ENCODE peak calls at places on chromosomes 12 and 14, in four cellular contexts. One of them, this sample, is unnamed.

GRCh38 chr12:122459211-122459610 is 36.7 kb upstream of the CLIP1 start:
- DNase-seq in amygdala: no peak
- DNase-seq in CD4-positive, alpha-beta T cell: no peak
- DNase-seq in NCI-H1105 treated with DMSO at 0.1 percent for 48 hours: no peak
- DNase-seq in this sample: peak; percentile 69

GRCh38 chr14:87999282-87999681 is 5.7 kb upstream of the GPR65 start:
- DNase-seq in amygdala: no peak
- DNase-seq in CD4-positive, alpha-beta T cell: no peak
- DNase-seq in NCI-H1105 treated with DMSO at 0.1 percent for 48 hours: no peak
- DNase-seq in this sample: no peak

GRCh38 chr12:42716521-42716920 is 127.0 kb upstream of the PRICKLE1 start:
- DNase-seq in CD4-positive, alpha-beta T cell: no peak
- DNase-seq in NCI-H1105 treated with DMSO at 0.1 percent for 48 hours: no peak
- DNase-seq in amygdala: no peak
- DNase-seq in this sample: no peak

GRCh38 chr12:31603546-31604009 is 12.6 kb upstream of the DENND5B start:
- DNase-seq in CD4-positive, alpha-beta T cell: no peak
- DNase-seq in NCI-H1105 treated with DMSO at 0.1 percent for 48 hours: no peak
- DNase-seq in amygdala: no peak
- DNase-seq in this sample: no peak

GRCh38 chr12:102427542-102427923 is 52.8 kb downstream of the IGF1 start:
- DNase-seq in CD4-positive, alpha-beta T cell: no peak
- DNase-seq in amygdala: peak; percentile 66
- DNase-seq in NCI-H1105 treated with DMSO at 0.1 percent for 48 hours: no peak
- DNase-seq in this sample: no peak

GRCh38 chr12:126676426-126676825 is 1590.5 kb upstream of the TMEM132C start:
- DNase-seq in amygdala: no peak
- DNase-seq in NCI-H1105 treated with DMSO at 0.1 percent for 48 hours: peak; percentile 84
- DNase-seq in CD4-positive, alpha-beta T cell: no peak
- DNase-seq in this sample: no peak

GRCh38 chr12:82461393-82461792 is 103.1 kb downstream of the METTL25 start:
- DNase-seq in amygdala: no peak
- DNase-seq in NCI-H1105 treated with DMSO at 0.1 percent for 48 hours: no peak
- DNase-seq in CD4-positive, alpha-beta T cell: no peak
- DNase-seq in this sample: no peak

GRCh38 chr14:66511849-66512248 is 3.9 kb downstream of the GPHN start:
- DNase-seq in amygdala: no peak
- DNase-seq in NCI-H1105 treated with DMSO at 0.1 percent for 48 hours: no peak
- DNase-seq in CD4-positive, alpha-beta T cell: no peak
- DNase-seq in this sample: no peak

GRCh38 chr12:113723631-113724030 is 242.5 kb downstream of the RBM19 start:
- DNase-seq in amygdala: no peak
- DNase-seq in NCI-H1105 treated with DMSO at 0.1 percent for 48 hours: no peak
- DNase-seq in CD4-positive, alpha-beta T cell: no peak
- DNase-seq in this sample: no peak

GRCh38 chr12:107404981-107405380 is 280.6 kb upstream of the PWP1 start:
- DNase-seq in CD4-positive, alpha-beta T cell: no peak
- DNase-seq in NCI-H1105 treated with DMSO at 0.1 percent for 48 hours: peak; percentile 63
- DNase-seq in amygdala: no peak
- DNase-seq in this sample: no peak

GRCh38 chr12:118059645-118060275 is 1.2 kb downstream of the WSB2 start:
- DNase-seq in amygdala: no peak
- DNase-seq in CD4-positive, alpha-beta T cell: no peak
- DNase-seq in NCI-H1105 treated with DMSO at 0.1 percent for 48 hours: no peak
- DNase-seq in this sample: no peak

GRCh38 chr12:53221203-53222076 is 10.6 kb downstream of the RARG start:
- DNase-seq in CD4-positive, alpha-beta T cell: no peak
- DNase-seq in amygdala: no peak
- DNase-seq in NCI-H1105 treated with DMSO at 0.1 percent for 48 hours: peak; percentile 21
- DNase-seq in this sample: peak; percentile 84

GRCh38 chr14:74670726-74671125 is 42.2 kb downstream of the AREL1 start:
- DNase-seq in CD4-positive, alpha-beta T cell: no peak
- DNase-seq in NCI-H1105 treated with DMSO at 0.1 percent for 48 hours: no peak
- DNase-seq in amygdala: no peak
- DNase-seq in this sample: no peak

GRCh38 chr12:93266-94005 is 26.9 kb downstream of the IQSEC3 start:
- DNase-seq in NCI-H1105 treated with DMSO at 0.1 percent for 48 hours: no peak
- DNase-seq in CD4-positive, alpha-beta T cell: no peak
- DNase-seq in amygdala: no peak
- DNase-seq in this sample: no peak

GRCh38 chr12:25447046-25447445 is 106.0 kb downstream of the LMNTD1 start:
- DNase-seq in CD4-positive, alpha-beta T cell: no peak
- DNase-seq in amygdala: no peak
- DNase-seq in NCI-H1105 treated with DMSO at 0.1 percent for 48 hours: no peak
- DNase-seq in this sample: no peak

GRCh38 chr14:63210812-63211211 is 6.6 kb downstream of the RHOJ start:
- DNase-seq in amygdala: no peak
- DNase-seq in CD4-positive, alpha-beta T cell: no peak
- DNase-seq in NCI-H1105 treated with DMSO at 0.1 percent for 48 hours: no peak
- DNase-seq in this sample: no peak

GRCh38 chr12:108939594-108939993 is 59.7 kb downstream of the DAO start:
- DNase-seq in amygdala: no peak
- DNase-seq in CD4-positive, alpha-beta T cell: no peak
- DNase-seq in NCI-H1105 treated with DMSO at 0.1 percent for 48 hours: no peak
- DNase-seq in this sample: no peak

GRCh38 chr14:65810326-65810725 is 397.8 kb downstream of the FUT8 start:
- DNase-seq in amygdala: no peak
- DNase-seq in NCI-H1105 treated with DMSO at 0.1 percent for 48 hours: no peak
- DNase-seq in CD4-positive, alpha-beta T cell: no peak
- DNase-seq in this sample: no peak

GRCh38 chr14:45492876-45493275 is 239.9 kb upstream of the MIS18BP1 start:
- DNase-seq in CD4-positive, alpha-beta T cell: no peak
- DNase-seq in NCI-H1105 treated with DMSO at 0.1 percent for 48 hours: no peak
- DNase-seq in amygdala: no peak
- DNase-seq in this sample: no peak

GRCh38 chr12:123055281-123055766 is 74.8 kb downstream of the ARL6IP4 start:
- DNase-seq in NCI-H1105 treated with DMSO at 0.1 percent for 48 hours: no peak
- DNase-seq in amygdala: no peak
- DNase-seq in CD4-positive, alpha-beta T cell: no peak
- DNase-seq in this sample: no peak

GRCh38 chr12:41932470-41932991 is 212.1 kb downstream of the GXYLT1 start:
- DNase-seq in amygdala: peak; percentile 20
- DNase-seq in NCI-H1105 treated with DMSO at 0.1 percent for 48 hours: peak; percentile 100
- DNase-seq in CD4-positive, alpha-beta T cell: no peak
- DNase-seq in this sample: peak; percentile 26

GRCh38 chr14:91061309-91061887 is 957 bp upstream of the RPS6KA5 start:
- DNase-seq in NCI-H1105 treated with DMSO at 0.1 percent for 48 hours: no peak
- DNase-seq in amygdala: no peak
- DNase-seq in CD4-positive, alpha-beta T cell: no peak
- DNase-seq in this sample: no peak

GRCh38 chr14:31921741-31922140 is 155.4 kb upstream of the ARHGAP5 start:
- DNase-seq in CD4-positive, alpha-beta T cell: no peak
- DNase-seq in NCI-H1105 treated with DMSO at 0.1 percent for 48 hours: no peak
- DNase-seq in amygdala: no peak
- DNase-seq in this sample: no peak

GRCh38 chr14:36503771-36504741 is 16.0 kb downstream of the NKX2-1 start:
- DNase-seq in amygdala: no peak
- DNase-seq in CD4-positive, alpha-beta T cell: no peak
- DNase-seq in NCI-H1105 treated with DMSO at 0.1 percent for 48 hours: no peak
- DNase-seq in this sample: no peak

GRCh38 chr12:56188116-56188785 is 1.0 kb downstream of the SMARCC2 start:
- DNase-seq in amygdala: no peak
- DNase-seq in CD4-positive, alpha-beta T cell: no peak
- DNase-seq in NCI-H1105 treated with DMSO at 0.1 percent for 48 hours: no peak
- DNase-seq in this sample: no peak

GRCh38 chr14:65790185-65790815 is 377.8 kb downstream of the FUT8 start:
- DNase-seq in amygdala: no peak
- DNase-seq in NCI-H1105 treated with DMSO at 0.1 percent for 48 hours: no peak
- DNase-seq in CD4-positive, alpha-beta T cell: no peak
- DNase-seq in this sample: no peak

GRCh38 chr12:101480849-101481248 is 5.7 kb downstream of the SPIC start:
- DNase-seq in amygdala: no peak
- DNase-seq in NCI-H1105 treated with DMSO at 0.1 percent for 48 hours: no peak
- DNase-seq in CD4-positive, alpha-beta T cell: no peak
- DNase-seq in this sample: no peak

GRCh38 chr12:130465046-130465445 is 127.4 kb downstream of the PIWIL1 start:
- DNase-seq in NCI-H1105 treated with DMSO at 0.1 percent for 48 hours: no peak
- DNase-seq in CD4-positive, alpha-beta T cell: no peak
- DNase-seq in amygdala: no peak
- DNase-seq in this sample: no peak

GRCh38 chr14:83556746-83557460 is 1973.0 kb upstream of the FLRT2 start:
- DNase-seq in amygdala: no peak
- DNase-seq in NCI-H1105 treated with DMSO at 0.1 percent for 48 hours: no peak
- DNase-seq in CD4-positive, alpha-beta T cell: no peak
- DNase-seq in this sample: no peak

GRCh38 chr12:76337583-76337982 is 10.6 kb downstream of the BBS10 start:
- DNase-seq in amygdala: no peak
- DNase-seq in CD4-positive, alpha-beta T cell: no peak
- DNase-seq in NCI-H1105 treated with DMSO at 0.1 percent for 48 hours: no peak
- DNase-seq in this sample: no peak

GRCh38 chr12:65826513-65827171 is 2.4 kb downstream of the HMGA2 start:
- DNase-seq in amygdala: no peak
- DNase-seq in CD4-positive, alpha-beta T cell: no peak
- DNase-seq in NCI-H1105 treated with DMSO at 0.1 percent for 48 hours: no peak
- DNase-seq in this sample: no peak

GRCh38 chr14:52802597-52802996 is 11.2 kb upstream of the GNPNAT1 start:
- DNase-seq in CD4-positive, alpha-beta T cell: no peak
- DNase-seq in amygdala: no peak
- DNase-seq in NCI-H1105 treated with DMSO at 0.1 percent for 48 hours: no peak
- DNase-seq in this sample: no peak

GRCh38 chr12:102479984-102480383 is 379 bp downstream of the IGF1 start:
- DNase-seq in amygdala: no peak
- DNase-seq in NCI-H1105 treated with DMSO at 0.1 percent for 48 hours: no peak
- DNase-seq in CD4-positive, alpha-beta T cell: no peak
- DNase-seq in this sample: no peak

GRCh38 chr12:53223006-53223305 is 9.1 kb downstream of the RARG start:
- DNase-seq in CD4-positive, alpha-beta T cell: no peak
- DNase-seq in NCI-H1105 treated with DMSO at 0.1 percent for 48 hours: no peak
- DNase-seq in amygdala: no peak
- DNase-seq in this sample: no peak

GRCh38 chr14:103856105-103856504 is 8.7 kb upstream of the PPP1R13B start:
- DNase-seq in CD4-positive, alpha-beta T cell: no peak
- DNase-seq in NCI-H1105 treated with DMSO at 0.1 percent for 48 hours: no peak
- DNase-seq in amygdala: no peak
- DNase-seq in this sample: no peak

GRCh38 chr12:60148831-60149230 is 553.0 kb downstream of the SLC16A7 start:
- DNase-seq in CD4-positive, alpha-beta T cell: no peak
- DNase-seq in amygdala: no peak
- DNase-seq in NCI-H1105 treated with DMSO at 0.1 percent for 48 hours: no peak
- DNase-seq in this sample: no peak

GRCh38 chr14:22276913-22277816 is 311.9 kb downstream of the DAD1 start:
- DNase-seq in NCI-H1105 treated with DMSO at 0.1 percent for 48 hours: no peak
- DNase-seq in amygdala: no peak
- DNase-seq in CD4-positive, alpha-beta T cell: no peak
- DNase-seq in this sample: no peak

GRCh38 chr12:2265461-2266167 is 212.8 kb downstream of the CACNA1C start:
- DNase-seq in amygdala: no peak
- DNase-seq in NCI-H1105 treated with DMSO at 0.1 percent for 48 hours: no peak
- DNase-seq in CD4-positive, alpha-beta T cell: no peak
- DNase-seq in this sample: no peak

GRCh38 chr12:81077329-81077685 is 572 bp upstream of the ACSS3 start:
- DNase-seq in CD4-positive, alpha-beta T cell: no peak
- DNase-seq in NCI-H1105 treated with DMSO at 0.1 percent for 48 hours: peak; percentile 54
- DNase-seq in amygdala: no peak
- DNase-seq in this sample: no peak

GRCh38 chr14:100755649-100756048 is 29.0 kb downstream of the DLK1 start:
- DNase-seq in NCI-H1105 treated with DMSO at 0.1 percent for 48 hours: no peak
- DNase-seq in CD4-positive, alpha-beta T cell: no peak
- DNase-seq in amygdala: no peak
- DNase-seq in this sample: no peak